ENCODE peak calls at places on chromosomes 3 and 15, in nine cellular contexts. V is PC-3, J is A549, E is foreskin fibroblast, R is gastrocnemius medialis, L is astrocyte of the cerebellum, H is AG09309, C is tibial nerve, Q is lower leg skin. D is an unnamed sample.

GRCh38 chr3:34213481-34213880 is 415.1 kb downstream of the PDCD6IP start:
- DNase-seq in C (no peak), V (no peak), E (no peak), Q (no peak), H (no peak), R (no peak), L (no peak), J (no peak), D (no peak)

GRCh38 chr3:110027446-110027845 is 690.1 kb upstream of the DPPA4 start:
- DNase-seq in E (peak; percentile 69), Q (no peak), L (peak; percentile 67), R (no peak), J (no peak), V (peak; percentile 48), H (peak; percentile 66), C (no peak), D (peak; percentile 38)

GRCh38 chr15:55183679-55184078 is 13.1 kb downstream of the RSL24D1 start:
- DNase-seq in C (no peak), V (peak; percentile 55), J (no peak), Q (no peak), L (no peak), E (no peak), H (no peak), R (no peak), D (no peak)

GRCh38 chr3:12903881-12904280 is 62.5 kb upstream of the RPL32 start:
- DNase-seq in H (no peak), J (no peak), L (no peak), C (no peak), E (no peak), V (no peak), Q (no peak), R (no peak), D (no peak)

GRCh38 chr15:70096215-70096974 is 1.3 kb downstream of the TLE3 start:
- DNase-seq in Q (peak; percentile 47), E (peak; percentile 70), C (peak; percentile 33), R (no peak), L (no peak), H (no peak), V (peak; percentile 74), J (peak; percentile 73), D (no peak)

GRCh38 chr3:100274361-100274760 is 13.6 kb downstream of the TBC1D23 start:
- DNase-seq in C (no peak), J (no peak), Q (no peak), L (no peak), V (no peak), H (no peak), E (no peak), R (no peak), D (no peak)

GRCh38 chr3:155995525-155996370 is 124.6 kb upstream of the KCNAB1 start:
- DNase-seq in E (peak; percentile 64), V (peak; percentile 67), Q (no peak), H (peak; percentile 23), C (no peak), L (peak; percentile 29), J (peak; percentile 57), R (no peak), D (no peak)

GRCh38 chr3:24359102-24359501 is 135.5 kb downstream of the THRB start:
- DNase-seq in C (no peak), J (no peak), Q (no peak), H (no peak), V (no peak), R (no peak), L (no peak), E (no peak), D (no peak)

GRCh38 chr3:153232737-153233330 is 70.8 kb downstream of the RAP2B start:
- DNase-seq in C (no peak), R (no peak), V (peak; percentile 77), Q (no peak), J (no peak), H (peak; percentile 67), E (peak; percentile 78), L (peak; percentile 60), D (no peak)

GRCh38 chr15:26866298-26867198 is at the start of gene GABRA5:
- DNase-seq in E (no peak), L (no peak), H (no peak), Q (no peak), R (no peak), C (no peak), J (peak; percentile 67), V (peak; percentile 15), D (no peak)

GRCh38 chr3:23202203-23202920 is 765 bp upstream of the UBE2E2 start:
- DNase-seq in L (no peak), C (peak; percentile 29), H (no peak), J (no peak), E (peak; percentile 60), V (peak; percentile 11), Q (peak; percentile 32), R (peak; percentile 5), D (no peak)

GRCh38 chr3:59451041-59451763 is 401.4 kb upstream of the CFAP20DC start:
- DNase-seq in J (no peak), H (no peak), C (no peak), E (no peak), Q (peak; percentile 23), R (no peak), L (no peak), V (no peak), D (no peak)

GRCh38 chr3:192188218-192188835 is 539.0 kb downstream of the FGF12 start:
- DNase-seq in R (no peak), L (no peak), C (no peak), V (peak; percentile 71), H (no peak), J (peak; percentile 21), Q (no peak), E (no peak), D (no peak)

GRCh38 chr15:23897576-23897975 is 210.5 kb upstream of the NDN start:
- DNase-seq in E (no peak), Q (no peak), H (no peak), R (no peak), V (no peak), C (no peak), J (no peak), L (no peak), D (no peak)

GRCh38 chr3:58291671-58292338 is 14.2 kb upstream of the RPP14 start:
- DNase-seq in C (no peak), E (no peak), R (no peak), V (no peak), L (no peak), J (no peak), H (no peak), Q (no peak), D (no peak)

GRCh38 chr3:89227218-89227617 is 119.8 kb downstream of the EPHA3 start:
- DNase-seq in E (peak; percentile 6), Q (no peak), J (no peak), R (no peak), C (no peak), H (no peak), L (no peak), V (peak; percentile 46), D (no peak)

GRCh38 chr3:116440196-116440595 is 5.1 kb downstream of the LSAMP start:
- DNase-seq in H (no peak), L (peak; percentile 89), R (no peak), J (no peak), V (peak; percentile 70), C (no peak), E (peak; percentile 88), Q (no peak), D (peak; percentile 20)

GRCh38 chr3:183527980-183528379 is 27.5 kb downstream of the KLHL6 start:
- DNase-seq in J (no peak), E (no peak), V (no peak), H (no peak), R (no peak), L (no peak), C (no peak), Q (no peak), D (no peak)

GRCh38 chr15:67185051-67185450 is 69.4 kb downstream of the AAGAB start:
- DNase-seq in L (no peak), H (no peak), E (no peak), J (no peak), Q (no peak), C (no peak), R (no peak), V (no peak), D (no peak)

GRCh38 chr15:25796395-25796794 is 66.7 kb downstream of the ATP10A start:
- DNase-seq in H (no peak), V (no peak), C (no peak), J (no peak), E (no peak), R (no peak), Q (no peak), L (no peak), D (no peak)

GRCh38 chr3:124935794-124936542 is 1.4 kb upstream of the MUC13 start:
- DNase-seq in E (no peak), Q (no peak), C (no peak), L (no peak), H (no peak), J (no peak), R (no peak), V (no peak), D (no peak)

GRCh38 chr3:186194451-186194811 is 85.5 kb upstream of the ETV5 start:
- DNase-seq in C (no peak), H (no peak), Q (no peak), V (no peak), E (no peak), R (no peak), J (no peak), L (no peak), D (no peak)
- H3K4me3 ChIP-seq in C (peak overlapping the region; percentile 41), H (no peak overlapping the region), Q (no peak overlapping the region), V (no peak overlapping the region), E (no peak overlapping the region), R (no peak overlapping the region), J (no peak overlapping the region), L (no peak overlapping the region), D (no peak overlapping the region)

GRCh38 chr3:195849322-195850074 is 37.8 kb upstream of the MUC4 start:
- DNase-seq in J (peak; percentile 13), V (peak; percentile 58), R (no peak), C (no peak), E (no peak), Q (no peak), H (no peak), L (no peak), D (no peak)
- TF ChIP-seq CTCF in J (peak; percentile 53), V (peak; percentile 71), R (no peak), C (no peak), E (no peak), Q (no peak), H (no peak), L (no peak), D (no peak)

DNA sequence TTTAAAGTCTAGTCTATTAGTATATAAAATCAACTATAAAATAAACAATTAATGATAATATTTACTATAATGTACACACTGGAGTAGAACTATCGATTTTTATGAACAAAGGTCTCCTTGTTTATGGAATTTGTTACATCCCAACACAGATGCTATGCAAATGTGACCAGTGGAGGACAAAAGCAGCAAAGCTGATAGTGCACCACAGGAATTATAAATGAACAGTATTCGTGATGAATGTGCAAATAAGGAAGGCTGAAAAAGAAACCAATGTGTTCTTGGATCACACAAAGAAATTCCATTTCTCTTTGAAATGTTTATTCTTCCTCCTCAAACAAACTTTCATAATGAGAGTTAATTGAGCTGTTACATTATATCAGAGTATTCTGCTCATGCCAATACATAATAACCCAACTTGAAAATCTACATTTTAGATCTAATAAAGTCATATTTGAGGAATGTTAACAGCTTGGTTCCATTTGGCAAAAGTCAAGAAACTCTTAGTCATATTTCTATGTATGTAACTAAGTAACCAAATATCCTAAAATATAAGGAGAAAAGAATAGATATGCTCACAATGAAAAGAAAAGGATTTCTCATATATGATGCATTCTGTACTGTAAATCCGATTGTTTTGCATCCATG is 79.3 kb downstream of the NEK10 start:
- DNase-seq in L (peak; percentile 26), R (no peak), C (no peak), E (peak; percentile 3), V (peak; percentile 60), J (no peak), H (no peak), Q (no peak), D (no peak)
- H3K4me3 ChIP-seq in L (no peak overlapping the region), R (no peak overlapping the region), C (no peak overlapping the region), E (no peak overlapping the region), V (no peak overlapping the region), J (no peak overlapping the region), H (no peak overlapping the region), Q (no peak overlapping the region), D (no peak overlapping the region)

GRCh38 chr3:187256217-187256616 is 35.3 kb downstream of the MASP1 start:
- DNase-seq in V (no peak), H (no peak), C (no peak), J (no peak), Q (no peak), E (no peak), R (no peak), L (no peak), D (no peak)
- TF ChIP-seq CTCF in V (no peak), H (no peak), C (no peak), J (no peak), Q (no peak), E (no peak), R (no peak), L (no peak), D (peak; percentile 18)

D was measured in epithelial cell of proximal tubule.